ENCODE peak calls at places on chromosomes 16 and 17, in six cellular contexts. One of them, this sample, is unnamed.

GRCh38 chr16:9297437-9298113 is 206.1 kb downstream of the HAPSTR1 start:
- DNase-seq in AG09309: no peak
- DNase-seq in Calu3: peak; percentile 53
- DNase-seq in MM.1S: peak; percentile 29
- DNase-seq in adrenal gland: peak; percentile 27
- DNase-seq in fibroblast of the aortic adventitia: peak; percentile 1
- DNase-seq in this sample: peak; percentile 74

GRCh38 chr17:63498621-63499195 is 21.8 kb downstream of the ACE start:
- DNase-seq in AG09309: no peak
- DNase-seq in Calu3: no peak
- DNase-seq in MM.1S: no peak
- DNase-seq in adrenal gland: no peak
- DNase-seq in fibroblast of the aortic adventitia: peak; percentile 47
- DNase-seq in this sample: no peak

GRCh38 chr16:11671271-11671670 is 3.0 kb downstream of the SNN start:
- DNase-seq in AG09309: no peak
- DNase-seq in Calu3: no peak
- DNase-seq in MM.1S: no peak
- DNase-seq in adrenal gland: no peak
- DNase-seq in fibroblast of the aortic adventitia: no peak
- DNase-seq in this sample: no peak

GRCh38 chr17:42623732-42624596 is 14.5 kb downstream of the TUBG1 start:
- DNase-seq in AG09309: no peak
- DNase-seq in Calu3: peak; percentile 55
- DNase-seq in MM.1S: no peak
- DNase-seq in adrenal gland: peak; percentile 89
- DNase-seq in fibroblast of the aortic adventitia: peak; percentile 67
- DNase-seq in this sample: no peak

GRCh38 chr17:77252736-77253135 is 112.0 kb downstream of the SEC14L1 start:
- DNase-seq in AG09309: no peak
- DNase-seq in Calu3: no peak
- DNase-seq in MM.1S: no peak
- DNase-seq in adrenal gland: no peak
- DNase-seq in fibroblast of the aortic adventitia: no peak
- DNase-seq in this sample: no peak

GRCh38 chr16:75931970-75932369 is 205.7 kb upstream of the CPHXL start:
- DNase-seq in AG09309: no peak
- DNase-seq in Calu3: no peak
- DNase-seq in MM.1S: no peak
- DNase-seq in adrenal gland: no peak
- DNase-seq in fibroblast of the aortic adventitia: no peak
- DNase-seq in this sample: no peak

GRCh38 chr16:47143329-47143676 is 442 bp downstream of the NETO2 start:
- DNase-seq in AG09309: no peak
- DNase-seq in Calu3: peak; percentile 90
- DNase-seq in MM.1S: peak; percentile 79
- DNase-seq in adrenal gland: peak; percentile 53
- DNase-seq in fibroblast of the aortic adventitia: peak; percentile 37
- DNase-seq in this sample: peak; percentile 84

GRCh38 chr16:12016166-12016947 is 39.8 kb downstream of the SNX29 start:
- DNase-seq in AG09309: no peak
- DNase-seq in Calu3: no peak
- DNase-seq in MM.1S: no peak
- DNase-seq in adrenal gland: no peak
- DNase-seq in fibroblast of the aortic adventitia: peak; percentile 49
- DNase-seq in this sample: no peak

GRCh38 chr16:30977502-30977901 is 7.5 kb upstream of the HSD3B7 start:
- DNase-seq in AG09309: no peak
- DNase-seq in Calu3: no peak
- DNase-seq in MM.1S: no peak
- DNase-seq in adrenal gland: no peak
- DNase-seq in fibroblast of the aortic adventitia: no peak
- DNase-seq in this sample: peak; percentile 69

GRCh38 chr16:75801307-75801706 is 75.0 kb upstream of the CPHXL start:
- DNase-seq in AG09309: no peak
- DNase-seq in Calu3: no peak
- DNase-seq in MM.1S: no peak
- DNase-seq in adrenal gland: no peak
- DNase-seq in fibroblast of the aortic adventitia: no peak
- DNase-seq in this sample: no peak

GRCh38 chr16:15876503-15876902 is 11.9 kb downstream of the CEP20 start:
- DNase-seq in AG09309: no peak
- DNase-seq in Calu3: no peak
- DNase-seq in MM.1S: no peak
- DNase-seq in adrenal gland: no peak
- DNase-seq in fibroblast of the aortic adventitia: no peak
- DNase-seq in this sample: no peak

GRCh38 chr17:77473615-77474226 is 333.0 kb downstream of the SEC14L1 start:
- DNase-seq in AG09309: no peak
- DNase-seq in Calu3: peak; percentile 74
- DNase-seq in MM.1S: peak; percentile 4
- DNase-seq in adrenal gland: no peak
- DNase-seq in fibroblast of the aortic adventitia: no peak
- DNase-seq in this sample: no peak

GRCh38 chr16:55494994-55495421 is 13.9 kb upstream of the LPCAT2 start:
- DNase-seq in AG09309: peak; percentile 88
- DNase-seq in Calu3: peak; percentile 24
- DNase-seq in MM.1S: no peak
- DNase-seq in adrenal gland: peak; percentile 52
- DNase-seq in fibroblast of the aortic adventitia: peak; percentile 95
- DNase-seq in this sample: no peak

GRCh38 chr16:30354423-30355143 is 525 bp downstream of the CD2BP2 start:
- DNase-seq in AG09309: no peak
- DNase-seq in Calu3: no peak
- DNase-seq in MM.1S: no peak
- DNase-seq in adrenal gland: no peak
- DNase-seq in fibroblast of the aortic adventitia: peak; percentile 19
- DNase-seq in this sample: peak; percentile 66

GRCh38 chr16:28089205-28089991 is 25.9 kb upstream of the GSG1L start:
- DNase-seq in AG09309: no peak
- DNase-seq in Calu3: no peak
- DNase-seq in MM.1S: no peak
- DNase-seq in adrenal gland: no peak
- DNase-seq in fibroblast of the aortic adventitia: no peak
- DNase-seq in this sample: peak; percentile 2

GRCh38 chr16:86521236-86522197 is 11.2 kb downstream of the FOXF1 start:
- DNase-seq in AG09309: no peak
- DNase-seq in Calu3: no peak
- DNase-seq in MM.1S: no peak
- DNase-seq in adrenal gland: no peak
- DNase-seq in fibroblast of the aortic adventitia: no peak
- DNase-seq in this sample: peak; percentile 21

GRCh38 chr16:54180421-54181359 is 105.9 kb downstream of the IRX3 start:
- DNase-seq in AG09309: no peak
- DNase-seq in Calu3: peak; percentile 11
- DNase-seq in MM.1S: no peak
- DNase-seq in adrenal gland: no peak
- DNase-seq in fibroblast of the aortic adventitia: no peak
- DNase-seq in this sample: no peak

GRCh38 chr16:80014241-80014939 is 413.9 kb upstream of the MAF start:
- DNase-seq in AG09309: no peak
- DNase-seq in Calu3: no peak
- DNase-seq in MM.1S: no peak
- DNase-seq in adrenal gland: no peak
- DNase-seq in fibroblast of the aortic adventitia: no peak
- DNase-seq in this sample: no peak

GRCh38 chr16:3058173-3059030 is 7.0 kb upstream of the IL32 start:
- DNase-seq in AG09309: no peak
- DNase-seq in Calu3: peak; percentile 64
- DNase-seq in MM.1S: peak; percentile 54
- DNase-seq in adrenal gland: no peak
- DNase-seq in fibroblast of the aortic adventitia: no peak
- DNase-seq in this sample: peak; percentile 61

GRCh38 chr17:43615330-43615729 is 46.4 kb downstream of the MEOX1 start:
- DNase-seq in AG09309: no peak
- DNase-seq in Calu3: no peak
- DNase-seq in MM.1S: no peak
- DNase-seq in adrenal gland: no peak
- DNase-seq in fibroblast of the aortic adventitia: peak; percentile 20
- DNase-seq in this sample: no peak

GRCh38 chr17:82390860-82391435 is 19.4 kb downstream of the UTS2R start:
- DNase-seq in AG09309: no peak
- DNase-seq in Calu3: no peak
- DNase-seq in MM.1S: no peak
- DNase-seq in adrenal gland: no peak
- DNase-seq in fibroblast of the aortic adventitia: no peak
- DNase-seq in this sample: no peak

GRCh38 chr16:52572656-52573055 is 25.7 kb upstream of the TOX3 start:
- DNase-seq in AG09309: no peak
- DNase-seq in Calu3: no peak
- DNase-seq in MM.1S: no peak
- DNase-seq in adrenal gland: no peak
- DNase-seq in fibroblast of the aortic adventitia: no peak
- DNase-seq in this sample: no peak

DNA sequence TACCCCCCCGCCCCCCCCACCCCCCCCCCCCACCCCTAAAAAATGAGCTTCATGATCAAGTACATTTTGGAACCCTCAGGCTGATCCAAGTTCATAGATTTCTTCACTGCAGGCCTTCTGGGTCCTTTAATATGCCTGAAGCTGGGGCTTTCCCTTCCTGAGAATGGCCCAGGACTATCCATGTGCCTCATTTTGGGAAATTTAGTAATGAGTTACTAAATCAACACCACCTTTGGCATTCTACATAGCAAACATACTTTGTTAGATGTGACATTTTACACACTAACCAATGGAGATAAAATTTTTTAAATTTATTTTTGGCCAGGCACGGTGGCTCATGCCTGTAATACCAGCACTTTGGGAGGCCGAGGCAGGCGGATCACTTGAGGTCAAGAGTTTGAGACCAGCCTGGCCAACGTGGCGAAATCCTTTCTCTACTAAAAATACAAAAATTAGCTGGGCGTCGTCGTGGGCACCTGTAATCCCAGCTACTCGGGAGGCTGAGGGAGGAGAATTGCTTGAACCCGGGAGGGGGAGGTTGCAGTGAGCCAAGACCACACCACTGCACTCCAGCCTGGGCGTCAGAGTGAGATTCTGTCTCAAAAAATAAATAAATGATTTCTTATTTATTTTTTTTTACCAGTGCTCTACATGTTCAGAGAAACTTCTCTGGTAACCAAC is 14.0 kb downstream of the HERPUD1 start:
- DNase-seq in AG09309: no peak
- DNase-seq in Calu3: no peak
- DNase-seq in MM.1S: no peak
- DNase-seq in adrenal gland: no peak
- DNase-seq in fibroblast of the aortic adventitia: no peak
- DNase-seq in this sample: no peak
- TF ChIP-seq CTCF in AG09309: no peak
- TF ChIP-seq CTCF in Calu3: no peak
- TF ChIP-seq CTCF in MM.1S: no peak
- TF ChIP-seq CTCF in adrenal gland: no peak
- TF ChIP-seq CTCF in fibroblast of the aortic adventitia: no peak
- TF ChIP-seq CTCF in this sample: no peak

DNA sequence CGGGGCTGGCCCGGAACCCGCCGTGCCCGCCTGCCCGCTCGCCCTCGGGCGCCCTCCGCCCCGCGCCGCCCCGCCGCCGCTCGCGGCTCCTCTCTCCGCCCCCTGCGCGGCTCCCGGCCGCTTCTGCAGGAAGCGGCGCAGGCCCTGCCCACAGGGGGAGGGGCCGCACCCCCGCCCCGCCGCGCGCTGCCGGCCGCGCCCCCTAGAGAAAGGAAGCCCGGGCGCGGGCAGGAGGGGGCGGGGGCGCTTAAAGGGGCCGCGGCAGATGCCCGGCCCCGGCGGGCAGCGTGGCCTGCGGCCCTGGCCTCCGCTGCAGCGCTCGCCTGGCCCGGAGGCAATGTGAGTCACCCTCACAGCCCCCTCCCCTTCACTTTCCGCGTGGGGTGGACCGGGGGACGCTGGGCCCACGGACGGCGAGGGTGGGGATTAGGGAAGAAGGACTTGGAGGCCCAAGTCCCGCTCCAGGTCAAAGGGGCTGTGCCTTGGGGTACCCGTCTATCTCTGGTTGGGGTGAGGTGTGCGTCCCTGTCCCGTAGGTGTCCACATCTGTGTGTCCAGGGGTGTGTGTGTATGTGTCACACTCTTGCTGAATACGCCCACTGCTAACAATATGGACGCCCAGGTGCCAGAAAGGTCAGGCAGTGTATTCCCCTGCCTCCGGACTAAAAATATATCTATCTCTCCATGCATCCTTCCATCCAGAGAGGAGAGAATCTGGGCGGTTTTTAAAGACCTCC is at the start of gene GIT1:
- DNase-seq in AG09309: no peak
- DNase-seq in Calu3: peak; percentile 91
- DNase-seq in MM.1S: peak; percentile 89
- DNase-seq in adrenal gland: peak; percentile 76
- DNase-seq in fibroblast of the aortic adventitia: peak; percentile 71
- DNase-seq in this sample: peak; percentile 89
- TF ChIP-seq CTCF in AG09309: no peak
- TF ChIP-seq CTCF in Calu3: peak; percentile 11
- TF ChIP-seq CTCF in MM.1S: no peak
- TF ChIP-seq CTCF in adrenal gland: no peak
- TF ChIP-seq CTCF in fibroblast of the aortic adventitia: no peak
- TF ChIP-seq CTCF in this sample: no peak

GRCh38 chr17:56121661-56122060 is 31.6 kb upstream of the ANKFN1 start:
- DNase-seq in AG09309: no peak
- DNase-seq in Calu3: no peak
- DNase-seq in MM.1S: no peak
- DNase-seq in adrenal gland: no peak
- DNase-seq in fibroblast of the aortic adventitia: no peak
- DNase-seq in this sample: no peak
- TF ChIP-seq CTCF in AG09309: peak; percentile 27
- TF ChIP-seq CTCF in Calu3: no peak
- TF ChIP-seq CTCF in MM.1S: no peak
- TF ChIP-seq CTCF in adrenal gland: no peak
- TF ChIP-seq CTCF in fibroblast of the aortic adventitia: peak; percentile 24
- TF ChIP-seq CTCF in this sample: no peak

GRCh38 chr17:35846055-35846809 is 22.5 kb downstream of the HEATR9 start:
- DNase-seq in AG09309: peak; percentile 17
- DNase-seq in Calu3: no peak
- DNase-seq in MM.1S: no peak
- DNase-seq in adrenal gland: no peak
- DNase-seq in fibroblast of the aortic adventitia: peak; percentile 14
- DNase-seq in this sample: no peak

GRCh38 chr17:35844547-35844946 is 24.1 kb downstream of the HEATR9 start:
- DNase-seq in AG09309: no peak
- DNase-seq in Calu3: no peak
- DNase-seq in MM.1S: no peak
- DNase-seq in adrenal gland: no peak
- DNase-seq in fibroblast of the aortic adventitia: no peak
- DNase-seq in this sample: no peak

GRCh38 chr17:35847633-35848373 is 20.9 kb downstream of the HEATR9 start:
- DNase-seq in AG09309: no peak
- DNase-seq in Calu3: no peak
- DNase-seq in MM.1S: no peak
- DNase-seq in adrenal gland: no peak
- DNase-seq in fibroblast of the aortic adventitia: no peak
- DNase-seq in this sample: no peak

GRCh38 chr17:35849469-35850348 is 19.0 kb downstream of the HEATR9 start:
- DNase-seq in AG09309: peak; percentile 34
- DNase-seq in Calu3: peak; percentile 56
- DNase-seq in MM.1S: peak; percentile 67
- DNase-seq in adrenal gland: peak; percentile 65
- DNase-seq in fibroblast of the aortic adventitia: peak; percentile 83
- DNase-seq in this sample: peak; percentile 56

DNA sequence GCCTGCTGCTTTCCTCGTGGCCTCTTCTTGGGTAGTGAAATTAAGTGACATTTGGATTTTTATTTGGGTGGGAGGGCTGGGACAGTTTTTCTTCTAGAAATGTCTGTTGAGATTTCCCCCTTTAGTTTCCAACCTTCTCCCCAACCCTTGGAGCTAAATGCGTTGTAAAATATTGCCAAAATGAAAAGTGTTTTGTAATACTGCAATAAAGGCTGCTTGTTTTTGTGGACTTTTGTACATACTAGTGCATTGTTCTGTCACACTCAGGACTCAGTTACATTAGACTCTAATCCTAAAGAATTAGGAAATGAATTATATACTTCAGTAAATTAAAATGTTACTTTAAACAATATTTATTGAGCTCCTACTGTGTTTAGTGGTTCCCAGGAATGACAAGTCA is 21.7 kb downstream of the HEATR9 start:
- DNase-seq in AG09309: no peak
- DNase-seq in Calu3: no peak
- DNase-seq in MM.1S: no peak
- DNase-seq in adrenal gland: no peak
- DNase-seq in fibroblast of the aortic adventitia: no peak
- DNase-seq in this sample: no peak
- TF ChIP-seq CTCF in AG09309: no peak
- TF ChIP-seq CTCF in Calu3: no peak
- TF ChIP-seq CTCF in MM.1S: no peak
- TF ChIP-seq CTCF in adrenal gland: no peak
- TF ChIP-seq CTCF in fibroblast of the aortic adventitia: no peak
- TF ChIP-seq CTCF in this sample: no peak

This sample was measured in glutamatergic neuron.